ENCODE peak calls at places on chromosome 3, in nine cellular contexts. I is left ventricle myocardium inferior; U is stomach; N is hepatocyte; W is tibial nerve; E is brain microvascular endothelial cell; X is MM.1S; V is pancreas; F is CD4-positive, CD25-positive, alpha-beta regulatory T cell. K is an unnamed sample. For H3K36me3, the result is how much of the 10 kb centered on the place peaks cover.

GRCh38 chr3:72537448-72537847 is 310.8 kb downstream of the SHQ1 start:
- DNase-seq in I (no peak), U (no peak), N (no peak), W (no peak), E (no peak), X (no peak), V (no peak), F (no peak), K (no peak)

GRCh38 chr3:135452881-135453280 is 512.6 kb upstream of the PPP2R3A start:
- DNase-seq in I (no peak), U (no peak), N (no peak), W (no peak), E (no peak), X (no peak), V (no peak), F (no peak), K (no peak)

GRCh38 chr3:59752925-59753324 is 703.1 kb upstream of the CFAP20DC start:
- DNase-seq in I (no peak), U (no peak), N (no peak), W (no peak), E (no peak), X (no peak), V (no peak), F (no peak), K (no peak)

GRCh38 chr3:61943975-61944374 is 382.6 kb downstream of the PTPRG start:
- DNase-seq in I (no peak), U (no peak), N (no peak), W (no peak), E (no peak), X (no peak), V (no peak), F (no peak), K (no peak)

GRCh38 chr3:155369735-155370134 is 76.3 kb upstream of the STRIT1 start:
- DNase-seq in I (no peak), U (no peak), N (no peak), W (no peak), E (no peak), X (no peak), V (no peak), F (no peak), K (no peak)

GRCh38 chr3:79767194-79767952 is 425 bp downstream of the ROBO1 start:
- DNase-seq in I (no peak), U (no peak), N (no peak), W (no peak), E (peak), X (no peak), V (no peak), F (no peak), K (peak)

GRCh38 chr3:134526319-134526718 is 40.5 kb downstream of the CEP63 start:
- DNase-seq in I (no peak), U (no peak), N (no peak), W (no peak), E (no peak), X (no peak), V (no peak), F (no peak), K (no peak)

GRCh38 chr3:38438421-38438820 is 15.3 kb upstream of the ACVR2B start:
- DNase-seq in I (no peak), U (no peak), N (no peak), W (peak), E (peak), X (no peak), V (no peak), F (peak), K (no peak)

GRCh38 chr3:120417272-120417911 is 33.4 kb downstream of the FSTL1 start:
- DNase-seq in I (peak), U (peak), N (peak), W (peak), E (peak), X (peak), V (peak), F (peak), K (peak)

GRCh38 chr3:16917256-16917935 is 32.6 kb downstream of the PLCL2 start:
- DNase-seq in I (no peak), U (no peak), N (no peak), W (no peak), E (peak), X (no peak), V (no peak), F (no peak), K (no peak)

GRCh38 chr3:10950476-10951294 is 41.9 kb upstream of the SLC6A1 start:
- DNase-seq in I (no peak), U (no peak), N (peak), W (peak), E (peak), X (no peak), V (no peak), F (peak), K (peak)

DNA sequence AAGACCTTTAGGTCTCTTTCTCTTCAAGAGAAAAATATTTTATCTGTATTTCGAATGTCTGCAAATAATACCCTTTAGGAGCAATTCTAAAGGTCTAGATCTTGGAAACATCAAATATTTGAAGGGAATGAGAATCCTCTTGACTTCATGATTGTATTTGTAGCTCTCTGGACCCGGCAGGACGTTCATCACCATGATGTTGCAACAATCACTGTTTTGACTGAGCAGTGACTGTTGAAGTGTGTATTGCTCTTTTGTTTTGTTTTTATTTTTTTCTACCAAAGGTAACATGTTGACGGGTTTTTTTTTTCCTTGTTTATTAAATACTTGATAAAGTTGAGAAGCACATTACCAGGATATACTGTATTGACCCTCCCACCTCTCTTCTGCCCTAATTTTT is 55.3 kb upstream of the CCR4 start:
- DNase-seq in I (no peak), U (no peak), N (no peak), W (no peak), E (no peak), X (no peak), V (no peak), F (no peak), K (no peak)
- H3K36me3 ChIP-seq in I (under half), U (under half), N (under half), W (under half), E (under half), X (under half), V (under half), F (under half), K (under half)

GRCh38 chr3:13016726-13017255 is 56.4 kb downstream of the IQSEC1 start:
- DNase-seq in I (no peak), U (no peak), N (no peak), W (no peak), E (no peak), X (peak), V (no peak), F (no peak), K (no peak)

GRCh38 chr3:13014755-13015285 is 58.4 kb downstream of the IQSEC1 start:
- DNase-seq in I (no peak), U (no peak), N (no peak), W (no peak), E (no peak), X (peak), V (no peak), F (no peak), K (no peak)

GRCh38 chr3:13017361-13018038 is 55.7 kb downstream of the IQSEC1 start:
- DNase-seq in I (no peak), U (no peak), N (no peak), W (no peak), E (no peak), X (no peak), V (no peak), F (no peak), K (no peak)

GRCh38 chr3:13015286-13016082 is 57.7 kb downstream of the IQSEC1 start:
- DNase-seq in I (no peak), U (peak), N (no peak), W (no peak), E (no peak), X (peak), V (no peak), F (peak), K (no peak)

GRCh38 chr3:13016083-13016725 is 57.0 kb downstream of the IQSEC1 start:
- DNase-seq in I (peak), U (peak), N (no peak), W (peak), E (no peak), X (peak), V (no peak), F (peak), K (no peak)
- H3K27ac ChIP-seq in I (peak), U (peak), N (no peak), W (peak), E (no peak), X (peak), V (no peak), F (peak), K (no peak)

GRCh38 chr3:17954801-17955200 is 212.4 kb upstream of the TBC1D5 start:
- DNase-seq in I (no peak), U (no peak), N (no peak), W (no peak), E (no peak), X (no peak), V (no peak), F (no peak), K (no peak)
- H3K36me3 ChIP-seq in I (under half), U (under half), N (under half), W (under half), E (under half), X (under half), V (under half), F (under half), K (under half)

DNA sequence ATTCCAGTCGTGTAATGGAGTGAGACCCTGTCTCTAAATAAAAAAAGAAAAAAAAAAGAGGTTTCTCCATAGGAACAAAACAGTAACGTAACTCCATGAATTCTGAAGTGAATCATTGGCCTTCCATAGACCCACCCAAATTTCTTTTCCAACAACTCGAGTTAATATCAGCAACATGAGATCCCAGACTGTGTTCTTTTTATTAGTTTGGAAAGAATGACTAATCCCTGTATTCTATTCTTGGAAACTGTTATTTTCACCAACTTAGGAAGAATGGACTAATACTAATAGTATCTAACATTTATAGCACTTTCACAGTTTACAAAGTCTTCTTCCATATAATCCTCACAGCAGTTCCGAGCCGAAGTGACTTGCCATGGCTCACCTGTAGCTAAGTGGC is 72.7 kb upstream of the SLC4A7 start:
- DNase-seq in I (no peak), U (no peak), N (peak), W (no peak), E (no peak), X (no peak), V (no peak), F (no peak), K (no peak)
- H3K27ac ChIP-seq in I (peak), U (no peak), N (peak), W (peak), E (no peak), X (no peak), V (no peak), F (no peak), K (no peak)

GRCh38 chr3:52743152-52743551 is 27.6 kb downstream of the NEK4 start:
- DNase-seq in I (no peak), U (peak), N (no peak), W (no peak), E (no peak), X (no peak), V (no peak), F (no peak), K (no peak)
- H3K36me3 ChIP-seq in I (half or more), U (half or more), N (under half), W (under half), E (under half), X (under half), V (under half), F (half or more), K (under half)